ENCODE peak calls at places on chromosomes 6 and 20, in four cellular contexts. N, R, C and M are unnamed samples.
A peak's percentile ranks its signal among the peaks of the same experiment; 100 is the strongest.

GRCh38 chr6:46013639-46014038 is 2.0 kb downstream of the CLIC5 start:
- DNase-seq in C (no peak), R (no peak), N (no peak), M (no peak)

GRCh38 chr6:153062516-153062915 is 60.0 kb upstream of the MTRF1L start:
- DNase-seq in R (no peak), N (no peak), C (no peak), M (no peak)

GRCh38 chr6:118649918-118650499 is 1.4 kb downstream of the CEP85L start:
- DNase-seq in N (no peak), C (no peak), R (no peak), M (no peak)

GRCh38 chr6:160139420-160139851 is 17.8 kb downstream of the SLC22A1 start:
- DNase-seq in R (no peak), N (peak; percentile 67), C (peak; percentile 81), M (no peak)

GRCh38 chr6:109767961-109768360 is 76.9 kb downstream of the FIG4 start:
- DNase-seq in R (no peak), C (peak; percentile 47), N (no peak), M (no peak)

GRCh38 chr20:17641520-17641964 is 40.5 kb downstream of the RRBP1 start:
- DNase-seq in N (no peak), C (no peak), R (no peak), M (no peak)

GRCh38 chr20:5848711-5849505 is 98.7 kb downstream of the SHLD1 start:
- DNase-seq in N (no peak), C (peak; percentile 84), R (peak; percentile 47), M (no peak)

GRCh38 chr20:61322151-61322860 is 70.2 kb downstream of the CDH4 start:
- DNase-seq in N (no peak), C (no peak), R (no peak), M (no peak)

GRCh38 chr20:57323034-57323433 is 6.6 kb upstream of the SPO11 start:
- DNase-seq in C (peak; percentile 37), R (peak; percentile 53), N (no peak), M (no peak)

GRCh38 chr6:170186006-170186908 is 104.6 kb downstream of the DLL1 start:
- DNase-seq in R (no peak), C (no peak), N (no peak), M (peak; percentile 24)

GRCh38 chr6:17871169-17871479 is 116.3 kb downstream of the KIF13A start:
- DNase-seq in R (no peak), N (no peak), C (no peak), M (no peak)

GRCh38 chr6:161211380-161212035 is 62.4 kb downstream of the AGPAT4 start:
- DNase-seq in N (no peak), C (no peak), R (no peak), M (no peak)

GRCh38 chr6:35013701-35014100 is 124.6 kb downstream of the ANKS1A start:
- DNase-seq in C (no peak), N (no peak), R (no peak), M (no peak)

GRCh38 chr20:59149678-59150504 is 13.7 kb upstream of the ZNF831 start:
- DNase-seq in R (peak; percentile 28), N (no peak), C (no peak), M (no peak)

GRCh38 chr20:58020656-58021454 is 207.6 kb downstream of the ANKRD60 start:
- DNase-seq in C (no peak), N (no peak), R (no peak), M (no peak)

GRCh38 chr6:125839471-125839870 is 48.7 kb downstream of the NCOA7 start:
- DNase-seq in C (no peak), N (no peak), R (no peak), M (no peak)

GRCh38 chr6:136212616-136213396 is 37.3 kb downstream of the MTFR2 start:
- DNase-seq in C (no peak), R (no peak), N (no peak), M (no peak)

GRCh38 chr6:154138806-154139205 is 99.8 kb downstream of the OPRM1 start:
- DNase-seq in N (no peak), C (peak; percentile 3), R (no peak), M (no peak)

GRCh38 chr20:38147166-38147565 is 17.9 kb downstream of the TGM2 start:
- DNase-seq in N (no peak), R (no peak), C (no peak), M (no peak)

GRCh38 chr20:56428388-56428787 is 16.3 kb downstream of the CASS4 start:
- DNase-seq in R (no peak), C (no peak), N (no peak), M (no peak)

GRCh38 chr6:4591218-4591617 is 185.0 kb upstream of the CDYL start:
- DNase-seq in N (no peak), R (no peak), C (no peak), M (no peak)

GRCh38 chr6:55410674-55411073 is 83.4 kb downstream of the GFRAL start:
- DNase-seq in N (no peak), R (no peak), C (no peak), M (no peak)

DNA sequence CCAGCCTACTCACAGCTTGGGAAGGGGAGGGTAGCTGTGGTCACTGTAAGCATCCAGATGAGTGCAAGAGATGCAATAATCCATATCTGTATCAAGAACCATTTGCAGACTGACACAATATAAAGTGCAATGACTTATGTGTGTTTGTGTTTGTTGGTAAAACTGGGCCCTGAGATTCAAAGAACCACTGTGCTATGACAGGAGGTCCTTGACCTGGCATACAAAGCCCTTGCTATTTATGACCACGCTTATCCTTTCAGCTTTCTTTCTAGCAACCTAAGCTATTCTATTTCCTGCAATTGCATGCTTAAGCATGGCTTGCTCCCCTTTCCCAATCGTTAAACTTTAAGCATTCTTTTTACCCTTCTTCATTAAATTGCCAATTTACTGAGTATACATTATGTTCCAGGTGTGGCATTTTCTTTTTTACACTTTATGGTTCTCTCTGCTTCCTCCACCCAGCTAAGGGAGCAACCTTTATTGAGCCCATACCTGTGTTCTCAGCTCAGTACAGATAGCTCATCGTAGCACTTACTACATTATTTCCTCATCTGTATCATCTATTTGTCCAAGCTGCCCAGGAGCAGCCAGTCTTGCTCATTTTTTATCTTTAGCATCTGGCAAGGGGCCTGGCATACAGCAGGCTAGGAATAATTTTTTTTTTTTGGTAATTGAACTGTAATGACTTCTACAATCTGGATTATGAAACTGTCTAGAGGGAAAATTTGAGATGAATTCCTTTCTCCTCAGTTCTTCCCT is 3.5 kb downstream of the MCUR1 start:
- DNase-seq in N (peak; percentile 9), R (no peak), C (no peak), M (no peak)
- TF ChIP-seq CTCF in N (no peak), R (no peak), C (no peak), M (no peak)

DNA sequence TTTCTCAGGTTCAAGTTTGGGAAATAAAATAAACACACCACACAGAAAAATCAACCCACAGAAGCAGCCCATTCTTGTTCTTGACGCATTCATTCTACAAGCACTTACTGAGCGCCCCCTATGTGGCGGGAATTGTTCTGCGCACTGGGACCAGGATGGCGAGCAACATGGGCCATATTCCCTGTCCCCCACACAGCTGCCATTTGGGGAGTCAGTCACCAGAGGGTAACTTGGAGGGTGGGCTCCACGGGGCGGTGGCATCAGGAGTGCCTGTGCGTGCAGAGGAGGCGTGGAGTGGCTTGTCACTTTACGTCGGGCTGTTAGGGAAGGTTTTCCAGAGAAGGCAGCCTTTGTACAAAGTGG is 185.0 kb upstream of the PDE10A start:
- DNase-seq in C (no peak), R (no peak), N (no peak), M (no peak)
- TF ChIP-seq CTCF in C (peak; percentile 28), R (peak; percentile 8), N (no peak), M (peak; percentile 4)

DNA sequence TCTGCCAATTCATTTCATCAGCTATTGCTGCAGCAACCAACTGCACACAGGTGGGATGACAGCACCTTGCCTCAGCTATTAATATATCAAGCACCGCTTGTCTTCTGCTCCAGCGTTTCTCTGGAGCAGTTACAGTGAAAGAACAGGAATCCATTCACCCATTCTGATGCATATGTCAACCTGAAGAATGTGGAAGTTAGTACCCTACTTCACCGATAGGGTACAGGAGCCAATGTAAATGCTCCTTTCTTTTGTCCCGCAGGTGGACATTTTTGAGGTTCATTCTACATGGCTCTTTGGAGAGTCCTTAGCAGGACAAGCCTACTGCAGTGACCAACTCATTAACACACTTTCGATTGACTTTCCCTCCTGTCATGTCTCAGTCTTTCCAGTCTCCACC is 139.9 kb upstream of the PRND start:
- DNase-seq in C (no peak), R (no peak), N (no peak), M (no peak)
- TF ChIP-seq CTCF in C (no peak), R (no peak), N (no peak), M (no peak)

GRCh38 chr6:74872754-74873446 is 333.0 kb downstream of the COL12A1 start:
- DNase-seq in R (no peak), N (no peak), C (peak; percentile 11), M (no peak)
- TF ChIP-seq CTCF in R (no peak), N (no peak), C (no peak), M (no peak)

DNA sequence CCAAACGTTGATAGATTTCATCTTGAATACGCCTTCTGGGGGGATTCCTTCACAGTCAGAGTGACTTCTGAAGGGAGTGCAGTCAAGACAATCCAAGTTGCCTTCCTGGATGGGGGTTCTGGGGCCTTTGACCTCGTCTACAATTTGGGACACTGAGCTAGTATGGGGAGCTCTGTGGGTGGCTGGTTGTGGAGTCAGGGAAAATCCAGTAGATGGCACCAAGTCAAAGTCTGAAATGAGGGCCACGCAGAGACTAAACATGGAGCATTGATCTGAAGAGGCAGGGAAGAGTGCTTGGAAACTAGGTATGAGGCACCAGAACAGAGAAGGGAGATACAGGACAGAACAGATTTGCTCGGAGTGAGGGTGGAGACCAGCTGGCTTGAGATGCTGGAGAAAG is 43.6 kb upstream of the CCN6 start:
- DNase-seq in R (no peak), C (no peak), N (no peak), M (no peak)
- TF ChIP-seq CTCF in R (no peak), C (peak; percentile 37), N (no peak), M (no peak)

GRCh38 chr20:46025376-46025783 is 3.6 kb upstream of the SLC12A5 start:
- DNase-seq in R (no peak), N (no peak), C (no peak), M (no peak)

GRCh38 chr20:46023999-46024398 is 5.0 kb upstream of the SLC12A5 start:
- DNase-seq in R (no peak), C (peak; percentile 54), N (no peak), M (no peak)

GRCh38 chr20:46022411-46023147 is 6.4 kb upstream of the SLC12A5 start:
- DNase-seq in R (peak; percentile 71), C (peak; percentile 68), N (no peak), M (peak; percentile 84)

GRCh38 chr20:46021361-46022359 is 7.4 kb upstream of the SLC12A5 start:
- DNase-seq in C (peak; percentile 61), N (no peak), R (peak; percentile 51), M (peak; percentile 86)

GRCh38 chr20:46023148-46023484 is 5.9 kb upstream of the SLC12A5 start:
- DNase-seq in R (no peak), C (no peak), N (no peak), M (no peak)
- TF ChIP-seq CTCF in R (no peak), C (no peak), N (no peak), M (no peak)